ENCODE peak calls at places on chromosomes 2 and 18, in seven cellular contexts. One of them, this sample, is unnamed. For H3K4me1, the result is how much of the 10 kb centered on the place peaks cover.

GRCh38 chr18:5417342-5417741 is 121.8 kb upstream of the ZBTB14 start:
- DNase-seq in effector memory CD4-positive, alpha-beta T cell: no peak
- DNase-seq in transverse colon: no peak
- DNase-seq in body of pancreas: peak
- DNase-seq in adipocyte: peak
- DNase-seq in OCI-LY7: peak
- DNase-seq in fibroblast of lung: peak
- DNase-seq in this sample: no peak

GRCh38 chr2:7961550-7961949 is 720.3 kb upstream of the ID2 start:
- DNase-seq in effector memory CD4-positive, alpha-beta T cell: no peak
- DNase-seq in transverse colon: no peak
- DNase-seq in body of pancreas: no peak
- DNase-seq in adipocyte: peak
- DNase-seq in OCI-LY7: no peak
- DNase-seq in fibroblast of lung: no peak
- DNase-seq in this sample: no peak

GRCh38 chr18:64409511-64409910 is 260.6 kb upstream of the LINC00305 start:
- DNase-seq in effector memory CD4-positive, alpha-beta T cell: no peak
- DNase-seq in transverse colon: no peak
- DNase-seq in body of pancreas: peak
- DNase-seq in adipocyte: peak
- DNase-seq in OCI-LY7: peak
- DNase-seq in fibroblast of lung: peak
- DNase-seq in this sample: no peak

GRCh38 chr18:63346031-63346430 is 21.0 kb downstream of the KDSR start:
- DNase-seq in effector memory CD4-positive, alpha-beta T cell: no peak
- DNase-seq in transverse colon: no peak
- DNase-seq in body of pancreas: no peak
- DNase-seq in adipocyte: no peak
- DNase-seq in OCI-LY7: no peak
- DNase-seq in fibroblast of lung: no peak
- DNase-seq in this sample: no peak

GRCh38 chr18:22302152-22302551 is 115.6 kb downstream of the CTAGE1 start:
- DNase-seq in effector memory CD4-positive, alpha-beta T cell: no peak
- DNase-seq in transverse colon: no peak
- DNase-seq in body of pancreas: no peak
- DNase-seq in adipocyte: no peak
- DNase-seq in OCI-LY7: no peak
- DNase-seq in fibroblast of lung: no peak
- DNase-seq in this sample: no peak

GRCh38 chr18:79853303-79853992 is 55.7 kb downstream of the KCNG2 start:
- DNase-seq in effector memory CD4-positive, alpha-beta T cell: no peak
- DNase-seq in transverse colon: no peak
- DNase-seq in body of pancreas: no peak
- DNase-seq in adipocyte: no peak
- DNase-seq in OCI-LY7: no peak
- DNase-seq in fibroblast of lung: no peak
- DNase-seq in this sample: peak

GRCh38 chr2:160494243-160494642 is 636 bp upstream of the RBMS1 start:
- DNase-seq in effector memory CD4-positive, alpha-beta T cell: no peak
- DNase-seq in transverse colon: no peak
- DNase-seq in body of pancreas: no peak
- DNase-seq in adipocyte: peak
- DNase-seq in OCI-LY7: no peak
- DNase-seq in fibroblast of lung: peak
- DNase-seq in this sample: no peak

GRCh38 chr2:99420751-99421299 is 69.0 kb downstream of the REV1 start:
- DNase-seq in effector memory CD4-positive, alpha-beta T cell: no peak
- DNase-seq in transverse colon: no peak
- DNase-seq in body of pancreas: no peak
- DNase-seq in adipocyte: peak
- DNase-seq in OCI-LY7: no peak
- DNase-seq in fibroblast of lung: no peak
- DNase-seq in this sample: no peak

GRCh38 chr2:41727711-41728110 is 320.1 kb upstream of the PKDCC start:
- DNase-seq in effector memory CD4-positive, alpha-beta T cell: no peak
- DNase-seq in transverse colon: no peak
- DNase-seq in body of pancreas: no peak
- DNase-seq in adipocyte: no peak
- DNase-seq in OCI-LY7: no peak
- DNase-seq in fibroblast of lung: no peak
- DNase-seq in this sample: no peak

DNA sequence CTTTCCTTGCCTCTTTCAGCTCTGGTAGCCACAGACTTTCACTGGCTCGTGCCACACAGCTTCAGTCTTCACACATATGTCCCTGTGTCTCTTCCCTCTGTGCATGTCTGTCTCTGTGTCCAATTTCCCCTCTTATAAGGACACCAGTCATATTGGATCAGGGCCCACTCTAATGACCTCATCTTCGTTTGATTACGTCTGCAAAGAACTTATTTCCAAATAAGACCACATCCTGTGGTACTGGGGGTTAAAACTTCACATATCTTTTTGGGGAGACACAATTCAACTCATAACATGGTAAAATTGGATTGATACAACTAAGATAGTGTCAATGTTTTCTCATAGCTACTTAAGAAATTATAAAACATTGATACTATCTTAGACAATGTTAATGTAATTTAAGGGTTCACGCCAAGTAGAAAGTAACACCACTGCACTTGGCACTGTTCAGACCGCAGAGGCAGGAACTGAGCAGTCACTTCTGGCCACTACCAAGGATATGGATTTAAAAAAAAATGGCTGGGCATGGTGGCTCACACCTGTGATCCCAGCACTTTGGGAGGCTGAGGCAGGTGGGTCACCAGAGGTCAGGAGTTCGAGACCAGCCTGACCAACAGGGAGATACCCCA is 119.6 kb upstream of the EPAS1 start:
- DNase-seq in effector memory CD4-positive, alpha-beta T cell: no peak
- DNase-seq in transverse colon: no peak
- DNase-seq in body of pancreas: no peak
- DNase-seq in adipocyte: no peak
- DNase-seq in OCI-LY7: no peak
- DNase-seq in fibroblast of lung: peak
- DNase-seq in this sample: no peak
- H3K4me1 ChIP-seq in effector memory CD4-positive, alpha-beta T cell: under half
- H3K4me1 ChIP-seq in transverse colon: under half
- H3K4me1 ChIP-seq in body of pancreas: under half
- H3K4me1 ChIP-seq in adipocyte: under half
- H3K4me1 ChIP-seq in OCI-LY7: under half
- H3K4me1 ChIP-seq in fibroblast of lung: under half
- H3K4me1 ChIP-seq in this sample: under half

GRCh38 chr18:21291106-21291505 is 49.1 kb downstream of the GREB1L start:
- DNase-seq in effector memory CD4-positive, alpha-beta T cell: no peak
- DNase-seq in transverse colon: no peak
- DNase-seq in body of pancreas: no peak
- DNase-seq in adipocyte: no peak
- DNase-seq in OCI-LY7: no peak
- DNase-seq in fibroblast of lung: no peak
- DNase-seq in this sample: no peak
- H3K4me1 ChIP-seq in effector memory CD4-positive, alpha-beta T cell: under half
- H3K4me1 ChIP-seq in transverse colon: under half
- H3K4me1 ChIP-seq in body of pancreas: under half
- H3K4me1 ChIP-seq in adipocyte: under half
- H3K4me1 ChIP-seq in OCI-LY7: under half
- H3K4me1 ChIP-seq in fibroblast of lung: under half
- H3K4me1 ChIP-seq in this sample: under half

GRCh38 chr18:57432765-57433400 is 2.3 kb upstream of the ONECUT2 start:
- DNase-seq in effector memory CD4-positive, alpha-beta T cell: no peak
- DNase-seq in transverse colon: no peak
- DNase-seq in body of pancreas: no peak
- DNase-seq in adipocyte: no peak
- DNase-seq in OCI-LY7: no peak
- DNase-seq in fibroblast of lung: no peak
- DNase-seq in this sample: no peak
- H3K4me1 ChIP-seq in effector memory CD4-positive, alpha-beta T cell: under half
- H3K4me1 ChIP-seq in transverse colon: under half
- H3K4me1 ChIP-seq in body of pancreas: half or more
- H3K4me1 ChIP-seq in adipocyte: under half
- H3K4me1 ChIP-seq in OCI-LY7: under half
- H3K4me1 ChIP-seq in fibroblast of lung: under half
- H3K4me1 ChIP-seq in this sample: half or more

GRCh38 chr2:25980951-25981350 is 1.3 kb downstream of the KIF3C start:
- DNase-seq in effector memory CD4-positive, alpha-beta T cell: no peak
- DNase-seq in transverse colon: no peak
- DNase-seq in body of pancreas: no peak
- DNase-seq in adipocyte: no peak
- DNase-seq in OCI-LY7: no peak
- DNase-seq in fibroblast of lung: no peak
- DNase-seq in this sample: no peak

GRCh38 chr2:25976884-25977741 is 5.2 kb downstream of the KIF3C start:
- DNase-seq in effector memory CD4-positive, alpha-beta T cell: no peak
- DNase-seq in transverse colon: no peak
- DNase-seq in body of pancreas: no peak
- DNase-seq in adipocyte: peak
- DNase-seq in OCI-LY7: no peak
- DNase-seq in fibroblast of lung: no peak
- DNase-seq in this sample: no peak

GRCh38 chr2:25980076-25980887 is 2.0 kb downstream of the KIF3C start:
- DNase-seq in effector memory CD4-positive, alpha-beta T cell: no peak
- DNase-seq in transverse colon: no peak
- DNase-seq in body of pancreas: no peak
- DNase-seq in adipocyte: no peak
- DNase-seq in OCI-LY7: no peak
- DNase-seq in fibroblast of lung: no peak
- DNase-seq in this sample: no peak

GRCh38 chr2:25977768-25978167 is 4.5 kb downstream of the KIF3C start:
- DNase-seq in effector memory CD4-positive, alpha-beta T cell: no peak
- DNase-seq in transverse colon: no peak
- DNase-seq in body of pancreas: no peak
- DNase-seq in adipocyte: no peak
- DNase-seq in OCI-LY7: no peak
- DNase-seq in fibroblast of lung: no peak
- DNase-seq in this sample: no peak

GRCh38 chr2:25979006-25979405 is 3.3 kb downstream of the KIF3C start:
- DNase-seq in effector memory CD4-positive, alpha-beta T cell: no peak
- DNase-seq in transverse colon: no peak
- DNase-seq in body of pancreas: no peak
- DNase-seq in adipocyte: no peak
- DNase-seq in OCI-LY7: no peak
- DNase-seq in fibroblast of lung: no peak
- DNase-seq in this sample: no peak
- H3K4me1 ChIP-seq in effector memory CD4-positive, alpha-beta T cell: under half
- H3K4me1 ChIP-seq in transverse colon: under half
- H3K4me1 ChIP-seq in body of pancreas: under half
- H3K4me1 ChIP-seq in adipocyte: under half
- H3K4me1 ChIP-seq in OCI-LY7: under half
- H3K4me1 ChIP-seq in fibroblast of lung: under half
- H3K4me1 ChIP-seq in this sample: half or more

This sample was measured in esophagus muscularis mucosa.